ENCODE peak calls at places on chromosomes 11 and 22, in six cellular contexts. N, T, J, Q, U and V are unnamed samples.

GRCh38 chr11:2732261-2732939 is 32.6 kb upstream of the KCNQ1OT1 start:
- DNase-seq in N (no peak), T (no peak), J (no peak), Q (no peak), U (no peak), V (no peak)

GRCh38 chr11:101583180-101584128 is at the start of gene TRPC6:
- DNase-seq in N (peak), T (peak), J (no peak), Q (no peak), U (no peak), V (no peak)

GRCh38 chr11:12193515-12194336 is 83.3 kb downstream of the MICAL2 start:
- DNase-seq in N (no peak), T (no peak), J (no peak), Q (no peak), U (no peak), V (no peak)

GRCh38 chr11:122754553-122755322 is 83.6 kb upstream of the CRTAM start:
- DNase-seq in N (peak), T (peak), J (no peak), Q (peak), U (no peak), V (no peak)

GRCh38 chr11:7612661-7613393 is 60.5 kb downstream of the CYB5R2 start:
- DNase-seq in N (no peak), T (no peak), J (peak), Q (no peak), U (no peak), V (no peak)

GRCh38 chr11:47552086-47552580 is 799 bp downstream of the CELF1 start:
- DNase-seq in N (no peak), T (peak), J (no peak), Q (no peak), U (no peak), V (no peak)

GRCh38 chr11:61083601-61084147 is 18.6 kb upstream of the CD5 start:
- DNase-seq in N (no peak), T (no peak), J (no peak), Q (no peak), U (no peak), V (no peak)

GRCh38 chr11:45737056-45737455 is 67.9 kb upstream of the SLC35C1 start:
- DNase-seq in N (no peak), T (no peak), J (no peak), Q (no peak), U (no peak), V (no peak)

GRCh38 chr22:48084041-48084748 is 1321.7 kb downstream of the TBC1D22A start:
- DNase-seq in N (no peak), T (no peak), J (no peak), Q (no peak), U (no peak), V (no peak)

GRCh38 chr11:48087974-48088681 is 107.8 kb downstream of the PTPRJ start:
- DNase-seq in N (peak), T (no peak), J (peak), Q (no peak), U (no peak), V (no peak)

GRCh38 chr11:126284829-126285228 is 1.9 kb downstream of the TIRAP start:
- DNase-seq in N (peak), T (no peak), J (peak), Q (no peak), U (no peak), V (no peak)

GRCh38 chr11:64868904-64869570 is 9.4 kb downstream of the EHD1 start:
- DNase-seq in N (no peak), T (no peak), J (no peak), Q (no peak), U (no peak), V (no peak)

GRCh38 chr22:42190274-42190673 is 59.7 kb upstream of the CYP2D6 start:
- DNase-seq in N (no peak), T (no peak), J (no peak), Q (no peak), U (no peak), V (no peak)

GRCh38 chr11:16856022-16856471 is 117.6 kb downstream of the C11orf58 start:
- DNase-seq in N (no peak), T (no peak), J (no peak), Q (peak), U (no peak), V (no peak)

GRCh38 chr11:64409707-64410395 is 50.9 kb downstream of the RPS6KA4 start:
- DNase-seq in N (peak), T (no peak), J (no peak), Q (no peak), U (no peak), V (no peak)

GRCh38 chr11:103202048-103202651 is 92.9 kb downstream of the DYNC2H1 start:
- DNase-seq in N (no peak), T (no peak), J (no peak), Q (peak), U (no peak), V (no peak)

GRCh38 chr11:103398829-103399228 is 289.6 kb downstream of the DYNC2H1 start:
- DNase-seq in N (no peak), T (no peak), J (no peak), Q (no peak), U (no peak), V (no peak)

GRCh38 chr11:27282806-27283205 is 80.2 kb downstream of the CCDC34 start:
- DNase-seq in N (no peak), T (no peak), J (no peak), Q (no peak), U (no peak), V (no peak)

GRCh38 chr11:117862019-117862725 is 14.3 kb downstream of the FXYD6 start:
- DNase-seq in N (no peak), T (no peak), J (no peak), Q (no peak), U (no peak), V (no peak)

GRCh38 chr11:112285918-112286317 is 25.3 kb upstream of the PLET1 start:
- DNase-seq in N (no peak), T (no peak), J (no peak), Q (peak), U (no peak), V (no peak)

GRCh38 chr22:40058265-40058664 is 63.5 kb downstream of the FAM83F start:
- DNase-seq in N (no peak), T (no peak), J (no peak), Q (no peak), U (no peak), V (no peak)

GRCh38 chr22:30483169-30483568 is 11.4 kb upstream of the SEC14L3 start:
- DNase-seq in N (no peak), T (no peak), J (no peak), Q (no peak), U (no peak), V (no peak)

GRCh38 chr11:17572359-17572690 is 25.3 kb downstream of the OTOG start:
- DNase-seq in N (no peak), T (peak), J (peak), Q (no peak), U (no peak), V (no peak)

GRCh38 chr22:37581534-37581933 is 1.6 kb upstream of the LGALS2 start:
- DNase-seq in N (peak), T (no peak), J (peak), Q (no peak), U (no peak), V (no peak)

GRCh38 chr11:83865636-83866461 is 579.7 kb upstream of the CCDC90B start:
- DNase-seq in N (no peak), T (no peak), J (no peak), Q (no peak), U (no peak), V (no peak)

GRCh38 chr11:77217156-77217555 is 84.3 kb downstream of the GDPD4 start:
- DNase-seq in N (no peak), T (no peak), J (no peak), Q (no peak), U (no peak), V (no peak)
- TF ChIP-seq POLR2A in N (no peak), T (no peak), J (no peak), Q (no peak), U (no peak), V (no peak)

GRCh38 chr11:68840661-68841653 is 759 bp downstream of the CPT1A start:
- DNase-seq in N (peak), T (peak), J (peak), Q (peak), U (no peak), V (no peak)

GRCh38 chr11:68837583-68838571 is 3.8 kb downstream of the CPT1A start:
- DNase-seq in N (peak), T (no peak), J (no peak), Q (no peak), U (no peak), V (no peak)

GRCh38 chr11:68838572-68838964 is 3.1 kb downstream of the CPT1A start:
- DNase-seq in N (no peak), T (no peak), J (no peak), Q (no peak), U (no peak), V (no peak)

GRCh38 chr11:68839953-68840641 is 1.6 kb downstream of the CPT1A start:
- DNase-seq in N (peak), T (no peak), J (no peak), Q (peak), U (no peak), V (no peak)

DNA sequence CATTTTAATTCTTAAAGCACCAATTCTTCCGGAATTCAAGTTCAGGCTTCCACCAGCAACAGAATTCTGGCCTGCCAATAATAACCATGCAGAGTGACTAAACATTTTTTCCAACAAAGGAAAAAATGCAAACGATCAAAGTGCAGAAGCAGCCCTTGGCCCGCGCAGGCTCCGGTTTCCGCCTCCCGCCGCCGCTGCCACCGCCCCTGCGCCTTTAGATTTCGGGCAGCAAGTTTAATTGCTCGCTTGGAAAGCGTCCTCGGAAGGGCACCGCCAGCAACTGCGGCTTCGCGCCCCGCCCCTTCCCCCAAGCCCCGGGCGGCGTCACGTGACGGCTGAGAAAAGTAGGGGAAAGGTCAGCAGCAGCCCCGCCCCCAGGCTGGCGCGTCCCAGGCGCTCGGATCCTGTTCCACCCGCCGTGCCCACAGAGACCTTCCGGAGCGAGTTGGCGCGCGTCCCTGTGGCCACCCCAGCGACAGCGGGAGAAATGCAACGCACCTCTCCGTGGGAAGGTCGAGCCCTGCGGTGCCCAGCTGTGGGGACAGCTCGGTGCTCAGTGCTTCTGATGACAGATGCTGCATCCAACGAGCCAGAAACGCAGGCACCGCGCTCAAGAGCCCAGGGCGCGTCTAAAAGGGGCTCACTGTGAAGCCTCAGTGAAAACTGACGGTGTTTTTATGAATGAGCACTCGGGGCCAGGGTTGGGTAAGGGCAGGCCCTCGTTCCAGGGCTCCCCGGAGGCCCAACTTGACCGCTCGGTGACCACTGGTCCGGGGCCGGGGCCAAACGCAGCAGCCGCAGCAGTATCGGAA is 2.5 kb downstream of the CPT1A start:
- DNase-seq in N (peak), T (peak), J (peak), Q (peak), U (peak), V (peak)
- TF ChIP-seq POLR2AphosphoS5 in N (peak), T (no peak), J (peak), Q (peak), U (peak), V (peak)

GRCh38 chr11:23164022-23164421 is 303.7 kb upstream of the CCDC179 start:
- DNase-seq in N (no peak), T (no peak), J (no peak), Q (no peak), U (no peak), V (no peak)
- TF ChIP-seq EP300 in N (no peak), T (no peak), J (no peak), Q (no peak), U (no peak), V (no peak)

DNA sequence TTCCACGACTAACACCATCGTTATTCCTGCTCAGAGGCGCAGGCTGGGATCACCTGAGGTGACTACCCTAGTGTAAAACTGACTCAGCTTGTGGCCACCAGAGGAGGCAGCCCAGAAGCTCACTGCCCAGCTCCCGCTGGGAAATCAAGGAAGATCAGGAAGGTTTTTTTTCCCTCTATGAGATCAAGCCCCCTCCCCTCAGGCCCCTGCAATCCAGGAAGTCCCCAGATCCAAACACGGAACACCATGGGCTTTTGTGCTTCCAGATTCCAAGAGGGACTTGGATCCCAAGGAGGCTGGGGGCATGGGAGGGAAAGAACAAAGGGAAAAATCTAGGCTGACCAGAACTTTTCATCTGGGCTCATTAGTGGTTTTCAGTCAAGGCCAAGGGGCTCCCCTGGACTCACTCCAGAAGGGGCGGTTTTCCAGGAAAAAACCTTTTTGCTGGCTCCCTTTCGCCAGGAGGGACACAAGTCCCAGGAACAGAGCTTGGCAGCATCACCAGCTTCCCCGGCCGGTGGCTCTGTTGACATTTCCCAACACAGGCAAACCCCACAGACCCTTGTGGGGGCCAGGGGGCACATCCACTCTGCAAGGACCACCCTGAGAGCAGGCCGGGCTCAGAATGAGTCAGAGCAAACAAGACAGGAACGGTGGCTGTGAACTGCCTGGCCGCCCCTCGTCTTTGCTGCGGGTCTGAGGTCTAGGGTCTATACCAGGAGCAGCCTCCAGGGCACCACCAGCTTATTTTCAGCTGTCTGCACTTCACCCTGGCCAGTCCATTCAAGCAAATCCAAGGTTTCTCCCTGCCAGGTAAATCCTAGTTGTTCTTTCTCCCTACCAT is 36.8 kb downstream of the MYH9 start:
- DNase-seq in N (no peak), T (no peak), J (no peak), Q (no peak), U (no peak), V (no peak)
- TF ChIP-seq POLR2A in N (no peak), T (no peak), J (no peak), Q (no peak), U (no peak), V (no peak)

DNA sequence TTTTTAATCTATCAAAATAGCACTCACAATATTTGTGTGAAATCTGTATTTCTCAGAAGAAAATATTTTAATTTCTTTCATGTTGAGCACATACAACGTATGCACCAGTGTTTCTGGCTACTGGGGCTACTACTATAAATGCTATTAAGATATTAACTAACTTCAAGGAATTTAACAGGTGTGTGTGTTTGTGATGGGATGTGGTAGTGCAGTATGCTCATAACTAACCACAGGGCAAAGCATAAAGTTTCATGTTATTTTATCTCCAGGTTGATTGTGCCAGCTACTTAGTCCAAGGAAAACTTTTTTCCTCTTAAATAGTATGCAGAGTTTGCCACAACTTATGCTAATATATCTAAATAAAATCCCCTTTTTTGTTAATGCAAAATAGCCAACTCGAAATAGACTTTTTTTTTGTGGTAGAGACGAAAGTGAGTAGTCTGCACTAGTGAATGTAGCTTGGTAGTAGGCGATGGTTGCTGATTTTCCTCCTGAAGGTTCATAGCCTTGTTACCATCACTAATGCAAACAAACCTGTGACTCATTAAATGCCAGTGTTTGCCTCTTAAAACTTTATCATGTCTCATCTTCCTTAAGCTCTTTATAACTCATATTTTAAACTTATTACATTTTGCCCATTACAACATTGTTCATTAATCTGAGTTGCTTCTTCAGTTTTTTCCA is 565.5 kb upstream of the ANO3 start:
- DNase-seq in N (no peak), T (no peak), J (no peak), Q (no peak), U (no peak), V (no peak)
- TF ChIP-seq POLR2AphosphoS5 in N (no peak), T (no peak), J (no peak), Q (no peak), U (no peak), V (no peak)

DNA sequence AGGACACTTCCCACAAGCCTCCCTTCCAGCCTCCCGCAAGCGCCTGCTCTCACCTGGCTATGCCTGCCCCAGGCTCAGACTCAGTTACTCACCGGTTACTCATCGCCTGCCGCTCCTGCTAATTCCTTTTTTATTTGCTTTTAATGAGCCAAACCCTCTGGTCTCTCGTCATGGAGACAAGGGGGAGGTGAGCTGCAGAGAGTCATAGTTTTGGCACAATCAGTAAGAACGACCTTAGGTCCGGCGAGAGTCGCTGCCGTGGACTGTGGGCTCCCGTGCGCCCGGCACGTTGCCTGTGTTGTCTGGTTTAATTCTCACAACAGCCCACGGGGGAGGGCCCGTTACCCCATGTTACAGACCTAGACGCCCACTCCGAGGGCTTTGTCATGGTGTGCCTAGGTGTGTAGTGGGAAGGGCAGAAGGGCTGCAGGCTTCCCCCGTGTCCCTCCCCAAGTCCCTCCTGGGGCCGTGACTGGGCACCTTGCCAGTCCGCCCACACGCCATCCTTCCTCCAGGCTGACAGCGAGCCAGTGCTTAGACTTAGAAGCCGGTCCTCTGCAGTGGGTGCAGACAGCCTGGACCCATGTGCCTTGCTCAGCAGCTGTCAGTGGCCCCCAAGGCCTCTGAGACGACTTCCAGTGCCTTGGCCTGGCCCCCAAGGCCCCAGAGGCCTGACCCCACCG is 42.2 kb downstream of the WNT7B start:
- DNase-seq in N (no peak), T (no peak), J (peak), Q (no peak), U (no peak), V (no peak)
- TF ChIP-seq EP300 in N (no peak), T (no peak), J (no peak), Q (no peak), U (no peak), V (no peak)

GRCh38 chr11:36119300-36119699 is 169.9 kb downstream of the COMMD9 start:
- DNase-seq in N (no peak), T (no peak), J (no peak), Q (no peak), U (no peak), V (no peak)

GRCh38 chr11:36118084-36118483 is 171.1 kb downstream of the COMMD9 start:
- DNase-seq in N (no peak), T (no peak), J (no peak), Q (no peak), U (no peak), V (no peak)

GRCh38 chr11:36114095-36114494 is 170.2 kb downstream of the LDLRAD3 start:
- DNase-seq in N (no peak), T (no peak), J (no peak), Q (no peak), U (no peak), V (no peak)

GRCh38 chr11:36115378-36115801 is 171.5 kb downstream of the LDLRAD3 start:
- DNase-seq in N (no peak), T (no peak), J (no peak), Q (peak), U (no peak), V (no peak)

DNA sequence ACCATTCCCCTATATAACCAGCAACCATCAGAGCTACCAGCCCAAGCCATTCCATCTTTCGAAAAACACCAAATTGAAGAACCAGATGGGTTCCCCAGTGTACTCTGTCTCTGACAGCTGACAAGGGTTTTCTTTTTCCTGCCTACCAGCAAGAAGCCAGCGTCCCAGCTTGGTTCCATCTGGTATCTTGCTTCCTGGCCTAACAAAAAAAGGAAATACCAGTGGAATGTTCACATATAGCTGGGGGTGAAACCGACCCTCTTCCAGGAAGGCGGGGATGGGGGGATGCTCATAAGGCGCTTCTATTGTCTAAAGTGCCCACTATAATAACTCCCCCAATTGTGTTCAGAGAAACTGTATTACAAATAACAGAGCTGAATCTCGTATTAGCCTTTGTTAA is 172.3 kb downstream of the LDLRAD3 start:
- DNase-seq in N (no peak), T (no peak), J (no peak), Q (no peak), U (no peak), V (no peak)
- TF ChIP-seq POLR2A in N (no peak), T (no peak), J (no peak), Q (no peak), U (no peak), V (no peak)

DNA sequence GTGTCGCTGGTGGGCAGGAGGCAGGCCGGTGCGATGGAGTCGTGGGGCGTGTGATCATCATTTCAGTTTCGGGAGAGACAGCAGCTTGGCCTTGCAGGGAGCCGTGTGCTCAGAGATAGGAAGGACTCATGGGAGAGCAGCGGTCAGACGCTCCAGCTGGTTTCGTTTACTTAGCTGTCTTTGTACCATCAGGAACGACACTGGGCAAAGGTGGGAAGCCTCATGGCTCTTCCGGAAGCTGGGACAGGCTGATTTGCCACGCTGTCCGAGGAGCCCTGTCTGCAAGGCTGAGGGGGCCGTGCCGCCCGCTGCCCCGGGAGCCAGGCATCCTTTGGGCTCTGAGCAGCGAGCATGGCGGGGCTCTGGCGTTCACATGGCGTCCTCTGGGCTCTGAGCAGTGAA is 32.7 kb downstream of the GRAMD4 start:
- DNase-seq in N (no peak), T (no peak), J (no peak), Q (no peak), U (no peak), V (no peak)
- TF ChIP-seq POLR2AphosphoS5 in N (no peak), T (no peak), J (no peak), Q (no peak), U (no peak), V (no peak)